ENCODE peak calls at places on chromosomes 12 and 14, in four cellular contexts. One of them, this sample, is unnamed.

GRCh38 chr14:93379841-93380240 is 32.9 kb downstream of the COX8C start:
- DNase-seq in mesothelial cell of epicardium: no peak
- DNase-seq in glutamatergic neuron: no peak
- DNase-seq in stimulated activated CD4-positive, alpha-beta T cell treated with anti-CD3 and anti-CD28 coated beads, Interleukin-4, amount 100 ng/mL, for 48 hours: no peak
- DNase-seq in this sample: no peak

GRCh38 chr12:104507672-104508071 is 50.9 kb downstream of the CHST11 start:
- DNase-seq in mesothelial cell of epicardium: no peak
- DNase-seq in glutamatergic neuron: no peak
- DNase-seq in stimulated activated CD4-positive, alpha-beta T cell treated with anti-CD3 and anti-CD28 coated beads, Interleukin-4, amount 100 ng/mL, for 48 hours: no peak
- DNase-seq in this sample: no peak

GRCh38 chr12:94500831-94501567 is 41.3 kb upstream of the CEP83 start:
- DNase-seq in mesothelial cell of epicardium: no peak
- DNase-seq in stimulated activated CD4-positive, alpha-beta T cell treated with anti-CD3 and anti-CD28 coated beads, Interleukin-4, amount 100 ng/mL, for 48 hours: no peak
- DNase-seq in glutamatergic neuron: no peak
- DNase-seq in this sample: no peak

GRCh38 chr12:43836455-43836989 is 641 bp downstream of the TMEM117 start:
- DNase-seq in glutamatergic neuron: no peak
- DNase-seq in stimulated activated CD4-positive, alpha-beta T cell treated with anti-CD3 and anti-CD28 coated beads, Interleukin-4, amount 100 ng/mL, for 48 hours: no peak
- DNase-seq in mesothelial cell of epicardium: no peak
- DNase-seq in this sample: no peak

GRCh38 chr12:43540474-43540873 is 11.5 kb downstream of the ADAMTS20 start:
- DNase-seq in mesothelial cell of epicardium: no peak
- DNase-seq in stimulated activated CD4-positive, alpha-beta T cell treated with anti-CD3 and anti-CD28 coated beads, Interleukin-4, amount 100 ng/mL, for 48 hours: no peak
- DNase-seq in glutamatergic neuron: no peak
- DNase-seq in this sample: no peak

GRCh38 chr14:101587403-101587998 is 26.2 kb downstream of the DIO3 start:
- DNase-seq in stimulated activated CD4-positive, alpha-beta T cell treated with anti-CD3 and anti-CD28 coated beads, Interleukin-4, amount 100 ng/mL, for 48 hours: no peak
- DNase-seq in mesothelial cell of epicardium: no peak
- DNase-seq in glutamatergic neuron: peak
- DNase-seq in this sample: no peak

GRCh38 chr12:3962661-3963483 is 89.7 kb upstream of the PARP11 start:
- DNase-seq in stimulated activated CD4-positive, alpha-beta T cell treated with anti-CD3 and anti-CD28 coated beads, Interleukin-4, amount 100 ng/mL, for 48 hours: peak
- DNase-seq in glutamatergic neuron: no peak
- DNase-seq in mesothelial cell of epicardium: no peak
- DNase-seq in this sample: peak

GRCh38 chr12:118190266-118190665 is 54.3 kb downstream of the PEBP1 start:
- DNase-seq in mesothelial cell of epicardium: no peak
- DNase-seq in stimulated activated CD4-positive, alpha-beta T cell treated with anti-CD3 and anti-CD28 coated beads, Interleukin-4, amount 100 ng/mL, for 48 hours: no peak
- DNase-seq in glutamatergic neuron: no peak
- DNase-seq in this sample: no peak

GRCh38 chr12:15644700-15645099 is 144.5 kb downstream of the EPS8 start:
- DNase-seq in glutamatergic neuron: no peak
- DNase-seq in mesothelial cell of epicardium: no peak
- DNase-seq in stimulated activated CD4-positive, alpha-beta T cell treated with anti-CD3 and anti-CD28 coated beads, Interleukin-4, amount 100 ng/mL, for 48 hours: no peak
- DNase-seq in this sample: no peak

GRCh38 chr14:100297320-100298300 is 8.6 kb downstream of the SLC25A29 start:
- DNase-seq in mesothelial cell of epicardium: no peak
- DNase-seq in glutamatergic neuron: peak
- DNase-seq in stimulated activated CD4-positive, alpha-beta T cell treated with anti-CD3 and anti-CD28 coated beads, Interleukin-4, amount 100 ng/mL, for 48 hours: no peak
- DNase-seq in this sample: no peak

GRCh38 chr12:118980407-118981014 is 830 bp upstream of the SRRM4 start:
- DNase-seq in stimulated activated CD4-positive, alpha-beta T cell treated with anti-CD3 and anti-CD28 coated beads, Interleukin-4, amount 100 ng/mL, for 48 hours: no peak
- DNase-seq in glutamatergic neuron: peak
- DNase-seq in mesothelial cell of epicardium: no peak
- DNase-seq in this sample: no peak

GRCh38 chr14:96824283-96824682 is 27.1 kb downstream of the VRK1 start:
- DNase-seq in mesothelial cell of epicardium: no peak
- DNase-seq in stimulated activated CD4-positive, alpha-beta T cell treated with anti-CD3 and anti-CD28 coated beads, Interleukin-4, amount 100 ng/mL, for 48 hours: no peak
- DNase-seq in glutamatergic neuron: no peak
- DNase-seq in this sample: no peak

GRCh38 chr12:8564656-8565055 is 24.0 kb upstream of the CLEC4E start:
- DNase-seq in glutamatergic neuron: no peak
- DNase-seq in stimulated activated CD4-positive, alpha-beta T cell treated with anti-CD3 and anti-CD28 coated beads, Interleukin-4, amount 100 ng/mL, for 48 hours: no peak
- DNase-seq in mesothelial cell of epicardium: no peak
- DNase-seq in this sample: no peak